ENCODE peak calls at places on chromosome 2, in six cellular contexts. O is A549, V is SK-N-SH, X is H1, F is ovary, R is transverse colon. G is an unnamed sample. For H3K4me1, the result is how much of the 10 kb centered on the place peaks cover.

GRCh38 chr2:233061591-233062446 is 1.7 kb downstream of the INPP5D start:
- DNase-seq in O (no peak), V (peak), X (no peak), F (no peak), R (peak), G (no peak)

GRCh38 chr2:206482123-206482522 is 38.8 kb downstream of the ADAM23 start:
- DNase-seq in O (peak), V (no peak), X (no peak), F (no peak), R (no peak), G (no peak)

GRCh38 chr2:43832457-43832856 is 6.2 kb downstream of the ABCG5 start:
- DNase-seq in O (no peak), V (no peak), X (no peak), F (no peak), R (no peak), G (no peak)

GRCh38 chr2:65666156-65666725 is 233.8 kb upstream of the SPRED2 start:
- DNase-seq in O (no peak), V (no peak), X (no peak), F (no peak), R (no peak), G (no peak)

GRCh38 chr2:236577481-236578410 is 8.1 kb downstream of the ACKR3 start:
- DNase-seq in O (no peak), V (no peak), X (no peak), F (no peak), R (no peak), G (no peak)

GRCh38 chr2:60525859-60526258 is 27.6 kb downstream of the BCL11A start:
- DNase-seq in O (no peak), V (no peak), X (no peak), F (no peak), R (no peak), G (no peak)

GRCh38 chr2:214185546-214185945 is 225.3 kb upstream of the VWC2L start:
- DNase-seq in O (no peak), V (no peak), X (no peak), F (no peak), R (no peak), G (no peak)

GRCh38 chr2:74849228-74849892 is 15.4 kb downstream of the HK2 start:
- DNase-seq in O (no peak), V (no peak), X (no peak), F (no peak), R (peak), G (no peak)

GRCh38 chr2:48617618-48618017 is at the start of gene GTF2A1L:
- DNase-seq in O (no peak), V (no peak), X (no peak), F (no peak), R (no peak), G (no peak)

GRCh38 chr2:16102976-16103380 is 162.6 kb downstream of the MYCN start:
- DNase-seq in O (no peak), V (no peak), X (peak), F (no peak), R (peak), G (no peak)

GRCh38 chr2:61677942-61678341 is 139.8 kb upstream of the XPO1 start:
- DNase-seq in O (no peak), V (no peak), X (no peak), F (no peak), R (no peak), G (no peak)

GRCh38 chr2:61677306-61677705 is 139.2 kb upstream of the XPO1 start:
- DNase-seq in O (no peak), V (no peak), X (no peak), F (no peak), R (no peak), G (no peak)

GRCh38 chr2:61679096-61679495 is 140.9 kb upstream of the XPO1 start:
- DNase-seq in O (no peak), V (no peak), X (no peak), F (no peak), R (no peak), G (no peak)

GRCh38 chr2:61671561-61672315 is 133.6 kb upstream of the XPO1 start:
- DNase-seq in O (no peak), V (no peak), X (no peak), F (no peak), R (no peak), G (no peak)

DNA sequence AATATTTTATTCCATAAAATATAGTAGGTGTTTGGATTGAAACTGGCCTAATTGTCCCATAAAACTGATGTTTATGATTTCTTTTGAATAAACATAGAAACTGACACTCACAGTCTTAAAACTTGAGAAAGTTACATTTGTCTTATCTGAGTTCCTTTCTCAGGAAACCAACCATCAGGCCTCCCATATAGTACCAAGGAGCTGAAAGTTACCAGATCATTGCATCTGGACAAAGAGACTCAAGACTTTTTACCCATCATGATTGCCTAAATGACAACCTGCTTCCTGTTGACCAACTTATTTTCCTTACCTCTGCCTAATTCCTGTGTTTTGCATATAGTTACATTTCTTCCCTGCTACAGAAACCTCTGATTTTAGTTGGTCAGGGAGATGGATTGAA is 137.0 kb upstream of the XPO1 start:
- DNase-seq in O (no peak), V (no peak), X (no peak), F (no peak), R (no peak), G (no peak)
- TF ChIP-seq EP300 in O (no peak), V (no peak), X (no peak), F (no peak), R (no peak), G (no peak)

DNA sequence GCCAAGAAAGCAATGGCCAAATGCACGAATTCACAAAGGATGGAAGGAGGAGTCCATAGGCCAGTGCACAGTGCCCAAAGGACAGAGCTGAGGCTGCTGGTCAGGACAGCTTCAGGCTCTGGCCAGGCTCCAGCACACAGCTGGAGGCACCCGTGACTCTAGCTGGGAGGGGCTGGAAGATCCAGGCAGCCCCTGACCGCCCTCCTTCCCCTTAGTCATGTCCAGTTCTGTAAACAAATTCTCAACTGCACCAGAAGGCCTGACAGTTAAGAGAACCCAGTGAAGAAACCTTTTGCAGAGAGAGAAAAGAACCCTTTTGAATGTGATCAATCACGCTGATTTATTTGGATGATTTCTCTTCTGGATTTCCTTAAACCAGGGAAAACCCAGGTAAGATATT is 7.7 kb upstream of the YWHAQ start:
- DNase-seq in O (peak), V (peak), X (no peak), F (peak), R (peak), G (peak)
- H3K4me1 ChIP-seq in O (under half), V (under half), X (under half), F (under half), R (under half), G (under half)

GRCh38 chr2:42588158-42588557 is 19.7 kb downstream of the MTA3 start:
- DNase-seq in O (no peak), V (no peak), X (no peak), F (no peak), R (no peak), G (no peak)
- H3K27ac ChIP-seq in O (no peak), V (no peak), X (no peak), F (no peak), R (no peak), G (no peak)

DNA sequence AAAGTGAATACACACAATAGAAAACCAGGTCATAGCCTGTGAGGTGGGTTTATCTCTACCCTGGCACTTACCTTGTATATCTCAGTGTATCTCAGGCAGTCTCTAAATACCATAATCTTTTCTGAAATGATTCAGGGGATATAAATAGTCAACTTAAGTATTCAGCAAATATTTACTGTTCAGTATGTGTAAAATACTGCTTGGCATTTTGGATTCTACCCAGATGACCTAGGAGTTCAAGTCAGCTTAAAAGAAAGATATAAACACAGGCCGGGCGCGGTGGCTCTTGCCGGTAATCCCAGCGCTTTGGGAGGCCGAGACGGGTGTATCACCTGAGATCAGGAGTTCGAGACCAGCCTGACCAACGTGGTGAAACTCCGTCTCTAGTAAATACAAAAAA is 23.8 kb downstream of the GRHL1 start:
- DNase-seq in O (peak), V (no peak), X (no peak), F (no peak), R (no peak), G (no peak)
- TF ChIP-seq EP300 in O (no peak), V (no peak), X (no peak), F (no peak), R (no peak), G (no peak)